ENCODE peak calls at places on chromosomes 5 and 9, in six cellular contexts. One of them, this sample, is unnamed.

GRCh38 chr5:32123889-32124676 is 50.0 kb downstream of the GOLPH3 start:
- DNase-seq in activated T-cell treated with anti-CD3 and anti-CD28 coated beads for 1 hour: no peak
- DNase-seq in nephron progenitor cell: no peak
- DNase-seq in hippocampal formation: no peak
- DNase-seq in posterior cingulate gyrus: no peak
- DNase-seq in tibial artery: no peak
- DNase-seq in this sample: no peak

GRCh38 chr5:59744531-59744992 is 149.0 kb downstream of the PDE4D start:
- DNase-seq in activated T-cell treated with anti-CD3 and anti-CD28 coated beads for 1 hour: no peak
- DNase-seq in nephron progenitor cell: no peak
- DNase-seq in hippocampal formation: no peak
- DNase-seq in posterior cingulate gyrus: no peak
- DNase-seq in tibial artery: no peak
- DNase-seq in this sample: no peak

GRCh38 chr9:37471942-37472679 is 6.9 kb upstream of the ZBTB5 start:
- DNase-seq in activated T-cell treated with anti-CD3 and anti-CD28 coated beads for 1 hour: no peak
- DNase-seq in nephron progenitor cell: no peak
- DNase-seq in hippocampal formation: peak
- DNase-seq in posterior cingulate gyrus: no peak
- DNase-seq in tibial artery: no peak
- DNase-seq in this sample: no peak

GRCh38 chr5:171848006-171848405 is 62.4 kb downstream of the SMIM23 start:
- DNase-seq in activated T-cell treated with anti-CD3 and anti-CD28 coated beads for 1 hour: no peak
- DNase-seq in nephron progenitor cell: no peak
- DNase-seq in hippocampal formation: no peak
- DNase-seq in posterior cingulate gyrus: no peak
- DNase-seq in tibial artery: no peak
- DNase-seq in this sample: no peak

GRCh38 chr5:139543423-139543991 is 17.6 kb upstream of the UBE2D2 start:
- DNase-seq in activated T-cell treated with anti-CD3 and anti-CD28 coated beads for 1 hour: peak
- DNase-seq in nephron progenitor cell: peak
- DNase-seq in hippocampal formation: peak
- DNase-seq in posterior cingulate gyrus: peak
- DNase-seq in tibial artery: peak
- DNase-seq in this sample: no peak

GRCh38 chr5:35302544-35302943 is 72.3 kb upstream of the PRLR start:
- DNase-seq in activated T-cell treated with anti-CD3 and anti-CD28 coated beads for 1 hour: no peak
- DNase-seq in nephron progenitor cell: no peak
- DNase-seq in hippocampal formation: no peak
- DNase-seq in posterior cingulate gyrus: no peak
- DNase-seq in tibial artery: no peak
- DNase-seq in this sample: no peak

GRCh38 chr5:159478950-159479349 is 148.7 kb upstream of the IL12B start:
- DNase-seq in activated T-cell treated with anti-CD3 and anti-CD28 coated beads for 1 hour: no peak
- DNase-seq in nephron progenitor cell: no peak
- DNase-seq in hippocampal formation: no peak
- DNase-seq in posterior cingulate gyrus: no peak
- DNase-seq in tibial artery: no peak
- DNase-seq in this sample: no peak

GRCh38 chr9:34114436-34114835 is 12.1 kb downstream of the DCAF12 start:
- DNase-seq in activated T-cell treated with anti-CD3 and anti-CD28 coated beads for 1 hour: no peak
- DNase-seq in nephron progenitor cell: no peak
- DNase-seq in hippocampal formation: no peak
- DNase-seq in posterior cingulate gyrus: no peak
- DNase-seq in tibial artery: no peak
- DNase-seq in this sample: peak

GRCh38 chr5:93789173-93790070 is 48.0 kb upstream of the POU5F2 start:
- DNase-seq in activated T-cell treated with anti-CD3 and anti-CD28 coated beads for 1 hour: no peak
- DNase-seq in nephron progenitor cell: no peak
- DNase-seq in hippocampal formation: peak
- DNase-seq in posterior cingulate gyrus: no peak
- DNase-seq in tibial artery: no peak
- DNase-seq in this sample: no peak

GRCh38 chr5:149455889-149456409 is 76.9 kb upstream of the IL17B start:
- DNase-seq in activated T-cell treated with anti-CD3 and anti-CD28 coated beads for 1 hour: no peak
- DNase-seq in nephron progenitor cell: no peak
- DNase-seq in hippocampal formation: no peak
- DNase-seq in posterior cingulate gyrus: no peak
- DNase-seq in tibial artery: no peak
- DNase-seq in this sample: no peak

GRCh38 chr9:14907360-14907685 is 2.9 kb downstream of the FREM1 start:
- DNase-seq in activated T-cell treated with anti-CD3 and anti-CD28 coated beads for 1 hour: no peak
- DNase-seq in nephron progenitor cell: peak
- DNase-seq in hippocampal formation: no peak
- DNase-seq in posterior cingulate gyrus: no peak
- DNase-seq in tibial artery: no peak
- DNase-seq in this sample: no peak

GRCh38 chr5:160545832-160546231 is 124.2 kb downstream of the PTTG1 start:
- DNase-seq in activated T-cell treated with anti-CD3 and anti-CD28 coated beads for 1 hour: no peak
- DNase-seq in nephron progenitor cell: no peak
- DNase-seq in hippocampal formation: no peak
- DNase-seq in posterior cingulate gyrus: no peak
- DNase-seq in tibial artery: no peak
- DNase-seq in this sample: no peak

GRCh38 chr5:115557667-115558387 is 13.3 kb upstream of the FEM1C start:
- DNase-seq in activated T-cell treated with anti-CD3 and anti-CD28 coated beads for 1 hour: no peak
- DNase-seq in nephron progenitor cell: no peak
- DNase-seq in hippocampal formation: no peak
- DNase-seq in posterior cingulate gyrus: no peak
- DNase-seq in tibial artery: no peak
- DNase-seq in this sample: no peak

GRCh38 chr5:35317586-35317985 is 87.3 kb upstream of the PRLR start:
- DNase-seq in activated T-cell treated with anti-CD3 and anti-CD28 coated beads for 1 hour: no peak
- DNase-seq in nephron progenitor cell: no peak
- DNase-seq in hippocampal formation: no peak
- DNase-seq in posterior cingulate gyrus: no peak
- DNase-seq in tibial artery: no peak
- DNase-seq in this sample: no peak

GRCh38 chr5:60687927-60688720 is 11.8 kb downstream of the DEPDC1B start:
- DNase-seq in activated T-cell treated with anti-CD3 and anti-CD28 coated beads for 1 hour: no peak
- DNase-seq in nephron progenitor cell: no peak
- DNase-seq in hippocampal formation: no peak
- DNase-seq in posterior cingulate gyrus: no peak
- DNase-seq in tibial artery: no peak
- DNase-seq in this sample: no peak

GRCh38 chr5:101370240-101370639 is 467.2 kb upstream of the ST8SIA4 start:
- DNase-seq in activated T-cell treated with anti-CD3 and anti-CD28 coated beads for 1 hour: no peak
- DNase-seq in nephron progenitor cell: peak
- DNase-seq in hippocampal formation: no peak
- DNase-seq in posterior cingulate gyrus: no peak
- DNase-seq in tibial artery: no peak
- DNase-seq in this sample: no peak

GRCh38 chr5:82169892-82170291 is 108.3 kb downstream of the RPS23 start:
- DNase-seq in activated T-cell treated with anti-CD3 and anti-CD28 coated beads for 1 hour: no peak
- DNase-seq in nephron progenitor cell: no peak
- DNase-seq in hippocampal formation: no peak
- DNase-seq in posterior cingulate gyrus: no peak
- DNase-seq in tibial artery: no peak
- DNase-seq in this sample: no peak

GRCh38 chr9:127128341-127129072 is 6.1 kb upstream of the ANGPTL2 start:
- DNase-seq in activated T-cell treated with anti-CD3 and anti-CD28 coated beads for 1 hour: no peak
- DNase-seq in nephron progenitor cell: no peak
- DNase-seq in hippocampal formation: no peak
- DNase-seq in posterior cingulate gyrus: no peak
- DNase-seq in tibial artery: peak
- DNase-seq in this sample: no peak

GRCh38 chr5:4553130-4553529 is 587.0 kb upstream of the ADAMTS16 start:
- DNase-seq in activated T-cell treated with anti-CD3 and anti-CD28 coated beads for 1 hour: no peak
- DNase-seq in nephron progenitor cell: no peak
- DNase-seq in hippocampal formation: no peak
- DNase-seq in posterior cingulate gyrus: no peak
- DNase-seq in tibial artery: no peak
- DNase-seq in this sample: no peak

GRCh38 chr5:33311893-33312292 is 128.9 kb upstream of the TARS1 start:
- DNase-seq in activated T-cell treated with anti-CD3 and anti-CD28 coated beads for 1 hour: no peak
- DNase-seq in nephron progenitor cell: no peak
- DNase-seq in hippocampal formation: no peak
- DNase-seq in posterior cingulate gyrus: no peak
- DNase-seq in tibial artery: no peak
- DNase-seq in this sample: no peak

GRCh38 chr5:88393721-88394530 is 125.3 kb upstream of the TMEM161B start:
- DNase-seq in activated T-cell treated with anti-CD3 and anti-CD28 coated beads for 1 hour: no peak
- DNase-seq in nephron progenitor cell: no peak
- DNase-seq in hippocampal formation: peak
- DNase-seq in posterior cingulate gyrus: no peak
- DNase-seq in tibial artery: no peak
- DNase-seq in this sample: no peak

GRCh38 chr9:79224672-79225433 is 346.9 kb upstream of the TLE4 start:
- DNase-seq in activated T-cell treated with anti-CD3 and anti-CD28 coated beads for 1 hour: no peak
- DNase-seq in nephron progenitor cell: no peak
- DNase-seq in hippocampal formation: no peak
- DNase-seq in posterior cingulate gyrus: no peak
- DNase-seq in tibial artery: no peak
- DNase-seq in this sample: no peak

GRCh38 chr5:132261881-132262845 is 4.7 kb downstream of the PDLIM4 start:
- DNase-seq in activated T-cell treated with anti-CD3 and anti-CD28 coated beads for 1 hour: no peak
- DNase-seq in nephron progenitor cell: no peak
- DNase-seq in hippocampal formation: no peak
- DNase-seq in posterior cingulate gyrus: peak
- DNase-seq in tibial artery: no peak
- DNase-seq in this sample: peak

GRCh38 chr9:131167146-131167692 is 41.8 kb downstream of the NUP214 start:
- DNase-seq in activated T-cell treated with anti-CD3 and anti-CD28 coated beads for 1 hour: no peak
- DNase-seq in nephron progenitor cell: no peak
- DNase-seq in hippocampal formation: no peak
- DNase-seq in posterior cingulate gyrus: no peak
- DNase-seq in tibial artery: no peak
- DNase-seq in this sample: no peak

GRCh38 chr5:97554992-97555981 is 372.2 kb upstream of the RIOK2 start:
- DNase-seq in activated T-cell treated with anti-CD3 and anti-CD28 coated beads for 1 hour: no peak
- DNase-seq in nephron progenitor cell: no peak
- DNase-seq in hippocampal formation: peak
- DNase-seq in posterior cingulate gyrus: no peak
- DNase-seq in tibial artery: no peak
- DNase-seq in this sample: no peak